ENCODE peak calls at places on chromosomes 6 and 20, in five cellular contexts. One of them, this sample, is unnamed.

GRCh38 chr6:5401845-5402738 is 140.8 kb downstream of the FARS2 start:
- DNase-seq in stimulated activated CD8-positive, alpha-beta memory T cell treated with anti-CD3 and anti-CD28 coated beads, Interleukin-7, amount 100 ng/mL, for 4 hours: no peak
- DNase-seq in A549: no peak
- DNase-seq in islet precursor cell: no peak
- DNase-seq in NCI-H187 treated with DMSO at 0.1 percent for 48 hours: no peak
- DNase-seq in this sample: no peak

GRCh38 chr6:151682922-151683321 is 124.6 kb upstream of the ESR1 start:
- DNase-seq in A549: no peak
- DNase-seq in stimulated activated CD8-positive, alpha-beta memory T cell treated with anti-CD3 and anti-CD28 coated beads, Interleukin-7, amount 100 ng/mL, for 4 hours: no peak
- DNase-seq in NCI-H187 treated with DMSO at 0.1 percent for 48 hours: no peak
- DNase-seq in islet precursor cell: no peak
- DNase-seq in this sample: no peak

GRCh38 chr6:161417712-161418457 is 144.0 kb upstream of the AGPAT4 start:
- DNase-seq in A549: no peak
- DNase-seq in NCI-H187 treated with DMSO at 0.1 percent for 48 hours: no peak
- DNase-seq in islet precursor cell: peak
- DNase-seq in stimulated activated CD8-positive, alpha-beta memory T cell treated with anti-CD3 and anti-CD28 coated beads, Interleukin-7, amount 100 ng/mL, for 4 hours: no peak
- DNase-seq in this sample: peak

GRCh38 chr6:106199998-106200397 is 113.9 kb downstream of the PRDM1 start:
- DNase-seq in A549: no peak
- DNase-seq in NCI-H187 treated with DMSO at 0.1 percent for 48 hours: no peak
- DNase-seq in islet precursor cell: no peak
- DNase-seq in stimulated activated CD8-positive, alpha-beta memory T cell treated with anti-CD3 and anti-CD28 coated beads, Interleukin-7, amount 100 ng/mL, for 4 hours: no peak
- DNase-seq in this sample: peak

GRCh38 chr20:47799116-47799715 is 13.9 kb upstream of the SULF2 start:
- DNase-seq in NCI-H187 treated with DMSO at 0.1 percent for 48 hours: no peak
- DNase-seq in islet precursor cell: no peak
- DNase-seq in stimulated activated CD8-positive, alpha-beta memory T cell treated with anti-CD3 and anti-CD28 coated beads, Interleukin-7, amount 100 ng/mL, for 4 hours: no peak
- DNase-seq in A549: no peak
- DNase-seq in this sample: no peak

GRCh38 chr6:134464690-134465411 is 146.9 kb upstream of the SGK1 start:
- DNase-seq in stimulated activated CD8-positive, alpha-beta memory T cell treated with anti-CD3 and anti-CD28 coated beads, Interleukin-7, amount 100 ng/mL, for 4 hours: no peak
- DNase-seq in A549: peak
- DNase-seq in islet precursor cell: peak
- DNase-seq in NCI-H187 treated with DMSO at 0.1 percent for 48 hours: peak
- DNase-seq in this sample: no peak

GRCh38 chr6:152749336-152749735 is 1.3 kb upstream of the VIP start:
- DNase-seq in stimulated activated CD8-positive, alpha-beta memory T cell treated with anti-CD3 and anti-CD28 coated beads, Interleukin-7, amount 100 ng/mL, for 4 hours: no peak
- DNase-seq in A549: no peak
- DNase-seq in NCI-H187 treated with DMSO at 0.1 percent for 48 hours: no peak
- DNase-seq in islet precursor cell: no peak
- DNase-seq in this sample: no peak

GRCh38 chr20:12984863-12985262 is 23.9 kb upstream of the SPTLC3 start:
- DNase-seq in A549: no peak
- DNase-seq in stimulated activated CD8-positive, alpha-beta memory T cell treated with anti-CD3 and anti-CD28 coated beads, Interleukin-7, amount 100 ng/mL, for 4 hours: no peak
- DNase-seq in NCI-H187 treated with DMSO at 0.1 percent for 48 hours: no peak
- DNase-seq in islet precursor cell: peak
- DNase-seq in this sample: no peak

GRCh38 chr6:1251198-1252155 is 60.4 kb upstream of the FOXQ1 start:
- DNase-seq in NCI-H187 treated with DMSO at 0.1 percent for 48 hours: no peak
- DNase-seq in stimulated activated CD8-positive, alpha-beta memory T cell treated with anti-CD3 and anti-CD28 coated beads, Interleukin-7, amount 100 ng/mL, for 4 hours: no peak
- DNase-seq in islet precursor cell: peak
- DNase-seq in A549: no peak
- DNase-seq in this sample: no peak